ENCODE peak calls at places on chromosome 21, in six cellular contexts. I is thyroid gland; N is naive thymus-derived CD4-positive, alpha-beta T cell; S is spleen; W is psoas muscle; H is CD8-positive, alpha-beta memory T cell. D is an unnamed sample. For H3K9me3, the result is how much of the 10 kb centered on the place peaks cover.

GRCh38 chr21:25457411-25457810 is 149.9 kb downstream of the MRPL39 start:
- DNase-seq in I (no peak), N (peak), S (no peak), W (no peak), H (no peak), D (no peak)

GRCh38 chr21:28883931-28884330 is 108.7 kb downstream of the LTN1 start:
- DNase-seq in I (no peak), N (no peak), S (no peak), W (no peak), H (no peak), D (no peak)

GRCh38 chr21:43278766-43279577 is 110.2 kb downstream of the CRYAA start:
- DNase-seq in I (no peak), N (no peak), S (peak), W (no peak), H (no peak), D (peak)

GRCh38 chr21:46459356-46460112 is 843 bp downstream of the DIP2A start:
- DNase-seq in I (peak), N (no peak), S (peak), W (peak), H (peak), D (peak)

GRCh38 chr21:46029201-46029924 is 47.8 kb downstream of the COL6A1 start:
- DNase-seq in I (no peak), N (no peak), S (no peak), W (no peak), H (no peak), D (no peak)

GRCh38 chr21:42069327-42069726 is 1.8 kb upstream of the UMODL1 start:
- DNase-seq in I (no peak), N (no peak), S (no peak), W (no peak), H (no peak), D (no peak)

GRCh38 chr21:42503711-42504110 is 7.7 kb upstream of the RSPH1 start:
- DNase-seq in I (no peak), N (no peak), S (no peak), W (no peak), H (no peak), D (no peak)

GRCh38 chr21:42624095-42624830 is 29.2 kb upstream of the PDE9A start:
- DNase-seq in I (no peak), N (no peak), S (peak), W (no peak), H (no peak), D (no peak)

GRCh38 chr21:16551101-16551695 is 821.4 kb downstream of the USP25 start:
- DNase-seq in I (no peak), N (no peak), S (no peak), W (no peak), H (no peak), D (no peak)

GRCh38 chr21:27339902-27340301 is 373.0 kb upstream of the ADAMTS5 start:
- DNase-seq in I (no peak), N (no peak), S (no peak), W (no peak), H (no peak), D (no peak)

GRCh38 chr21:15367061-15367626 is 302.3 kb upstream of the NRIP1 start:
- DNase-seq in I (no peak), N (no peak), S (no peak), W (no peak), H (no peak), D (no peak)

GRCh38 chr21:31798842-31799691 is 67.1 kb upstream of the SCAF4 start:
- DNase-seq in I (peak), N (no peak), S (no peak), W (no peak), H (no peak), D (no peak)

GRCh38 chr21:46065993-46066842 is 31.7 kb upstream of the COL6A2 start:
- DNase-seq in I (no peak), N (no peak), S (no peak), W (no peak), H (no peak), D (no peak)

GRCh38 chr21:22758478-22758877 is 1760.3 kb downstream of the NCAM2 start:
- DNase-seq in I (no peak), N (no peak), S (no peak), W (no peak), H (no peak), D (peak)

GRCh38 chr21:17793675-17794123 is 25.5 kb downstream of the C21orf91 start:
- DNase-seq in I (no peak), N (no peak), S (no peak), W (no peak), H (no peak), D (peak)

GRCh38 chr21:17371470-17371869 is 141.4 kb upstream of the CXADR start:
- DNase-seq in I (no peak), N (no peak), S (no peak), W (no peak), H (no peak), D (no peak)

GRCh38 chr21:25983745-25984144 is 186.8 kb downstream of the APP start:
- DNase-seq in I (no peak), N (no peak), S (no peak), W (no peak), H (no peak), D (peak)

GRCh38 chr21:41817228-41817627 is 50.4 kb upstream of the RIPK4 start:
- DNase-seq in I (peak), N (peak), S (peak), W (peak), H (no peak), D (peak)

GRCh38 chr21:42696516-42697040 is 43.2 kb downstream of the PDE9A start:
- DNase-seq in I (no peak), N (no peak), S (peak), W (no peak), H (no peak), D (no peak)

GRCh38 chr21:25639167-25639921 is at the start of gene JAM2:
- DNase-seq in I (peak), N (peak), S (peak), W (peak), H (peak), D (peak)

GRCh38 chr21:15850645-15851044 is 120.9 kb downstream of the USP25 start:
- DNase-seq in I (no peak), N (no peak), S (no peak), W (no peak), H (no peak), D (no peak)

GRCh38 chr21:42429856-42430255 is 26.2 kb downstream of the UBASH3A start:
- DNase-seq in I (no peak), N (no peak), S (no peak), W (no peak), H (no peak), D (no peak)

GRCh38 chr21:27564684-27565280 is 597.9 kb upstream of the ADAMTS5 start:
- DNase-seq in I (peak), N (no peak), S (no peak), W (peak), H (no peak), D (peak)

GRCh38 chr21:41768371-41769042 is 1.7 kb upstream of the RIPK4 start:
- DNase-seq in I (peak), N (peak), S (no peak), W (no peak), H (no peak), D (no peak)

GRCh38 chr21:14766241-14766640 is 220.1 kb upstream of the SAMSN1 start:
- DNase-seq in I (no peak), N (no peak), S (no peak), W (no peak), H (no peak), D (no peak)

GRCh38 chr21:29829514-29830255 is 110.1 kb downstream of the GRIK1 start:
- DNase-seq in I (no peak), N (no peak), S (no peak), W (no peak), H (no peak), D (no peak)

GRCh38 chr21:43812957-43813730 is 23.8 kb downstream of the RRP1 start:
- DNase-seq in I (no peak), N (no peak), S (no peak), W (no peak), H (no peak), D (no peak)

GRCh38 chr21:28554660-28555475 is 437.8 kb downstream of the LTN1 start:
- DNase-seq in I (no peak), N (no peak), S (no peak), W (no peak), H (no peak), D (no peak)

GRCh38 chr21:26835714-26836265 is 9.4 kb downstream of the ADAMTS1 start:
- DNase-seq in I (no peak), N (no peak), S (no peak), W (no peak), H (no peak), D (no peak)

GRCh38 chr21:46244602-46245001 is 16.0 kb upstream of the LSS start:
- DNase-seq in I (no peak), N (no peak), S (no peak), W (no peak), H (no peak), D (no peak)

GRCh38 chr21:27213328-27213727 is 246.4 kb upstream of the ADAMTS5 start:
- DNase-seq in I (no peak), N (no peak), S (no peak), W (no peak), H (no peak), D (no peak)

GRCh38 chr21:25953659-25954058 is 216.9 kb downstream of the APP start:
- DNase-seq in I (no peak), N (no peak), S (no peak), W (no peak), H (no peak), D (no peak)

GRCh38 chr21:46135782-46136181 is 19.6 kb downstream of the FTCD start:
- DNase-seq in I (no peak), N (no peak), S (no peak), W (no peak), H (no peak), D (no peak)

GRCh38 chr21:14213164-14213563 is 2.4 kb upstream of the LIPI start:
- DNase-seq in I (no peak), N (no peak), S (no peak), W (no peak), H (no peak), D (no peak)

GRCh38 chr21:26939532-26940181 is 27.2 kb downstream of the ADAMTS5 start:
- DNase-seq in I (peak), N (no peak), S (no peak), W (peak), H (no peak), D (peak)

GRCh38 chr21:15706686-15707085 is 23.1 kb upstream of the USP25 start:
- DNase-seq in I (no peak), N (no peak), S (no peak), W (no peak), H (no peak), D (no peak)

GRCh38 chr21:25487046-25487594 is 120.2 kb downstream of the MRPL39 start:
- DNase-seq in I (no peak), N (no peak), S (no peak), W (no peak), H (no peak), D (no peak)

GRCh38 chr21:17461014-17461413 is 51.8 kb upstream of the CXADR start:
- DNase-seq in I (no peak), N (no peak), S (no peak), W (no peak), H (no peak), D (no peak)

GRCh38 chr21:35646606-35647005 is 413.7 kb downstream of the SETD4 start:
- DNase-seq in I (no peak), N (no peak), S (no peak), W (no peak), H (no peak), D (no peak)
- H3K9me3 ChIP-seq in I (under half), N (under half), S (under half), W (under half), H (under half), D (under half)

GRCh38 chr21:39575778-39576177 is 37.0 kb upstream of the B3GALT5 start:
- DNase-seq in I (no peak), N (no peak), S (no peak), W (no peak), H (no peak), D (no peak)
- H3K9me3 ChIP-seq in I (under half), N (under half), S (under half), W (under half), H (under half), D (under half)

GRCh38 chr21:36696640-36697472 is 2.1 kb upstream of the SIM2 start:
- DNase-seq in I (no peak), N (no peak), S (no peak), W (no peak), H (no peak), D (no peak)
- H3K9me3 ChIP-seq in I (under half), N (under half), S (under half), W (under half), H (under half), D (under half)

GRCh38 chr21:44822484-44823178 is 4.8 kb upstream of the SUMO3 start:
- DNase-seq in I (no peak), N (no peak), S (no peak), W (no peak), H (no peak), D (no peak)
- H3K9me3 ChIP-seq in I (under half), N (under half), S (under half), W (under half), H (under half), D (under half)

GRCh38 chr21:9739240-9739639 is 782.1 kb upstream of the TPTE start:
- DNase-seq in I (no peak), N (no peak), S (no peak), W (no peak), H (no peak), D (no peak)
- H3K9me3 ChIP-seq in I (under half), N (under half), S (under half), W (under half), H (under half), D (under half)

GRCh38 chr21:40754466-40754865 is 92.5 kb downstream of the DSCAM start:
- DNase-seq in I (no peak), N (no peak), S (no peak), W (no peak), H (no peak), D (no peak)
- H3K9me3 ChIP-seq in I (under half), N (under half), S (under half), W (under half), H (under half), D (under half)

GRCh38 chr21:19031956-19032355 is 628.4 kb upstream of the TMPRSS15 start:
- DNase-seq in I (no peak), N (no peak), S (no peak), W (no peak), H (no peak), D (peak)
- H3K9me3 ChIP-seq in I (under half), N (under half), S (under half), W (under half), H (under half), D (under half)

GRCh38 chr21:33558777-33559421 is 16.1 kb downstream of the SON start:
- DNase-seq in I (no peak), N (no peak), S (no peak), W (no peak), H (no peak), D (no peak)
- H3K9me3 ChIP-seq in I (under half), N (under half), S (under half), W (under half), H (under half), D (under half)

GRCh38 chr21:38258803-38259485 is 2.2 kb downstream of the KCNJ15 start:
- DNase-seq in I (no peak), N (no peak), S (no peak), W (no peak), H (no peak), D (no peak)
- H3K9me3 ChIP-seq in I (under half), N (under half), S (under half), W (under half), H (under half), D (under half)